ENCODE peak calls at places on chromosomes 12 and 14, in seven cellular contexts. F is left ventricle myocardium inferior; E is HCT116; I is hepatocyte; G is CD8-positive, alpha-beta T cell; M is HepG2; L is IMR-90. H is an unnamed sample.

GRCh38 chr14:87052646-87053225 is 940.2 kb downstream of the GALC start:
- DNase-seq in F (no peak), E (no peak), I (no peak), G (no peak), M (no peak), L (no peak), H (no peak)

GRCh38 chr14:102055181-102055901 is 31.5 kb downstream of the HSP90AA1 start:
- DNase-seq in F (no peak), E (no peak), I (peak), G (no peak), M (peak), L (peak), H (no peak)

GRCh38 chr12:26238341-26239126 is 43.2 kb downstream of the SSPN start:
- DNase-seq in F (peak), E (no peak), I (no peak), G (no peak), M (no peak), L (no peak), H (no peak)

GRCh38 chr14:104403421-104404220 is 175.9 kb upstream of the C14orf180 start:
- DNase-seq in F (no peak), E (no peak), I (no peak), G (no peak), M (no peak), L (no peak), H (no peak)

GRCh38 chr12:120590741-120591407 is 9.7 kb upstream of the POP5 start:
- DNase-seq in F (no peak), E (peak), I (peak), G (no peak), M (peak), L (no peak), H (no peak)

GRCh38 chr14:103104654-103105511 is 10.4 kb downstream of the EXOC3L4 start:
- DNase-seq in F (peak), E (no peak), I (peak), G (peak), M (no peak), L (peak), H (peak)

GRCh38 chr12:64253356-64253755 is 31.3 kb upstream of the KICS2 start:
- DNase-seq in F (no peak), E (no peak), I (no peak), G (no peak), M (no peak), L (no peak), H (peak)

GRCh38 chr14:37172024-37172869 is at the start of gene SLC25A21:
- DNase-seq in F (peak), E (peak), I (peak), G (no peak), M (peak), L (peak), H (no peak)

GRCh38 chr12:74732801-74733200 is 195.2 kb downstream of the ATXN7L3B start:
- DNase-seq in F (no peak), E (no peak), I (no peak), G (no peak), M (no peak), L (no peak), H (no peak)

GRCh38 chr12:67590122-67590795 is 58.3 kb upstream of the DYRK2 start:
- DNase-seq in F (no peak), E (no peak), I (no peak), G (peak), M (no peak), L (no peak), H (no peak)

GRCh38 chr12:26058308-26058707 is 66.5 kb downstream of the BHLHE41 start:
- DNase-seq in F (no peak), E (peak), I (no peak), G (no peak), M (no peak), L (no peak), H (no peak)

GRCh38 chr12:30969006-30969405 is 42.5 kb downstream of the TSPAN11 start:
- DNase-seq in F (no peak), E (no peak), I (no peak), G (no peak), M (no peak), L (no peak), H (no peak)

GRCh38 chr12:25723921-25724491 is 170.9 kb upstream of the LMNTD1 start:
- DNase-seq in F (no peak), E (no peak), I (no peak), G (no peak), M (no peak), L (no peak), H (no peak)

GRCh38 chr12:112131686-112132085 is 6.3 kb downstream of the TRAFD1 start:
- DNase-seq in F (no peak), E (no peak), I (no peak), G (no peak), M (no peak), L (no peak), H (no peak)

GRCh38 chr12:99059824-99060526 is 414.9 kb downstream of the APAF1 start:
- DNase-seq in F (no peak), E (no peak), I (peak), G (no peak), M (no peak), L (no peak), H (no peak)

GRCh38 chr14:52051251-52051650 is 17.6 kb downstream of the NID2 start:
- DNase-seq in F (no peak), E (no peak), I (no peak), G (no peak), M (no peak), L (no peak), H (no peak)

GRCh38 chr12:120709976-120710804 is at the start of gene UNC119B:
- DNase-seq in F (peak), E (no peak), I (peak), G (peak), M (no peak), L (peak), H (peak)

GRCh38 chr12:5510251-5510805 is 78.4 kb downstream of the NTF3 start:
- DNase-seq in F (no peak), E (no peak), I (no peak), G (no peak), M (no peak), L (no peak), H (no peak)

GRCh38 chr12:131131077-131131807 is 177.5 kb downstream of the ADGRD1 start:
- DNase-seq in F (no peak), E (no peak), I (no peak), G (no peak), M (no peak), L (no peak), H (no peak)

GRCh38 chr12:16586350-16587109 is 19.4 kb downstream of the LMO3 start:
- DNase-seq in F (no peak), E (no peak), I (peak), G (no peak), M (no peak), L (peak), H (no peak)

GRCh38 chr12:114741940-114742339 is 58.0 kb upstream of the TBX3 start:
- DNase-seq in F (no peak), E (no peak), I (no peak), G (no peak), M (no peak), L (no peak), H (no peak)

GRCh38 chr14:51576899-51577298 is 74.8 kb upstream of the FRMD6 start:
- DNase-seq in F (no peak), E (no peak), I (no peak), G (no peak), M (no peak), L (peak), H (no peak)

GRCh38 chr12:53051058-53051880 is 1.4 kb downstream of the TNS2 start:
- DNase-seq in F (peak), E (no peak), I (peak), G (no peak), M (peak), L (peak), H (no peak)

GRCh38 chr12:94184995-94185711 is 36.8 kb downstream of the PLXNC1 start:
- DNase-seq in F (no peak), E (no peak), I (no peak), G (no peak), M (no peak), L (no peak), H (no peak)

GRCh38 chr14:23056956-23057756 is at the start of gene CDH24:
- DNase-seq in F (peak), E (no peak), I (peak), G (peak), M (no peak), L (peak), H (peak)

GRCh38 chr12:83261998-83262397 is 575.3 kb downstream of the TMTC2 start:
- DNase-seq in F (no peak), E (peak), I (no peak), G (no peak), M (no peak), L (no peak), H (no peak)

GRCh38 chr14:92040431-92041040 is 677 bp upstream of the TRIP11 start:
- DNase-seq in F (no peak), E (peak), I (peak), G (no peak), M (peak), L (peak), H (peak)

GRCh38 chr12:178715-179109 is 35.2 kb downstream of the SLC6A12 start:
- DNase-seq in F (no peak), E (no peak), I (no peak), G (no peak), M (no peak), L (no peak), H (no peak)

GRCh38 chr14:58367296-58367695 is 28.4 kb upstream of the TOMM20L start:
- DNase-seq in F (no peak), E (no peak), I (peak), G (no peak), M (no peak), L (no peak), H (no peak)

GRCh38 chr12:50924439-50925341 is 27.7 kb upstream of the HIGD1C start:
- DNase-seq in F (peak), E (peak), I (peak), G (peak), M (peak), L (peak), H (peak)

GRCh38 chr12:95253386-95253785 is 35.8 kb downstream of the VEZT start:
- DNase-seq in F (no peak), E (no peak), I (no peak), G (no peak), M (no peak), L (no peak), H (no peak)

GRCh38 chr14:72643317-72643801 is 250.5 kb downstream of the DPF3 start:
- DNase-seq in F (peak), E (no peak), I (peak), G (no peak), M (no peak), L (peak), H (no peak)

GRCh38 chr12:94287245-94287628 is 138.9 kb downstream of the PLXNC1 start:
- DNase-seq in F (no peak), E (no peak), I (no peak), G (no peak), M (no peak), L (no peak), H (no peak)

GRCh38 chr12:51839310-51839943 is 9.1 kb downstream of the FIGNL2 start:
- DNase-seq in F (no peak), E (no peak), I (no peak), G (no peak), M (no peak), L (no peak), H (no peak)

GRCh38 chr12:2617365-2617764 is 177.4 kb upstream of the FKBP4 start:
- DNase-seq in F (no peak), E (no peak), I (no peak), G (no peak), M (no peak), L (no peak), H (no peak)

GRCh38 chr12:2615665-2616387 is 178.9 kb upstream of the FKBP4 start:
- DNase-seq in F (peak), E (no peak), I (peak), G (no peak), M (no peak), L (peak), H (no peak)

GRCh38 chr12:2619136-2619535 is 175.6 kb upstream of the FKBP4 start:
- DNase-seq in F (no peak), E (no peak), I (no peak), G (no peak), M (no peak), L (peak), H (no peak)

GRCh38 chr12:2616763-2617162 is 178.0 kb upstream of the FKBP4 start:
- DNase-seq in F (no peak), E (no peak), I (no peak), G (no peak), M (no peak), L (no peak), H (no peak)

GRCh38 chr12:2618291-2618995 is 176.3 kb upstream of the FKBP4 start:
- DNase-seq in F (no peak), E (no peak), I (no peak), G (no peak), M (no peak), L (no peak), H (no peak)
- H3K27ac ChIP-seq in F (no peak), E (no peak), I (no peak), G (no peak), M (no peak), L (no peak), H (no peak)

GRCh38 chr12:93181396-93181965 is 196.2 kb upstream of the NUDT4 start:
- DNase-seq in F (no peak), E (no peak), I (no peak), G (no peak), M (no peak), L (no peak), H (no peak)

GRCh38 chr12:93178154-93178878 is 199.4 kb upstream of the NUDT4 start:
- DNase-seq in F (no peak), E (no peak), I (no peak), G (no peak), M (no peak), L (no peak), H (no peak)

GRCh38 chr12:93180566-93180965 is 197.2 kb upstream of the NUDT4 start:
- DNase-seq in F (no peak), E (no peak), I (no peak), G (no peak), M (no peak), L (no peak), H (no peak)

GRCh38 chr12:93177208-93178153 is 200.2 kb upstream of the NUDT4 start:
- DNase-seq in F (no peak), E (no peak), I (peak), G (no peak), M (peak), L (no peak), H (no peak)

GRCh38 chr12:93179792-93180191 is 197.9 kb upstream of the NUDT4 start:
- DNase-seq in F (peak), E (no peak), I (no peak), G (no peak), M (no peak), L (no peak), H (no peak)
- H3K27ac ChIP-seq in F (peak), E (no peak), I (no peak), G (no peak), M (no peak), L (no peak), H (no peak)

DNA sequence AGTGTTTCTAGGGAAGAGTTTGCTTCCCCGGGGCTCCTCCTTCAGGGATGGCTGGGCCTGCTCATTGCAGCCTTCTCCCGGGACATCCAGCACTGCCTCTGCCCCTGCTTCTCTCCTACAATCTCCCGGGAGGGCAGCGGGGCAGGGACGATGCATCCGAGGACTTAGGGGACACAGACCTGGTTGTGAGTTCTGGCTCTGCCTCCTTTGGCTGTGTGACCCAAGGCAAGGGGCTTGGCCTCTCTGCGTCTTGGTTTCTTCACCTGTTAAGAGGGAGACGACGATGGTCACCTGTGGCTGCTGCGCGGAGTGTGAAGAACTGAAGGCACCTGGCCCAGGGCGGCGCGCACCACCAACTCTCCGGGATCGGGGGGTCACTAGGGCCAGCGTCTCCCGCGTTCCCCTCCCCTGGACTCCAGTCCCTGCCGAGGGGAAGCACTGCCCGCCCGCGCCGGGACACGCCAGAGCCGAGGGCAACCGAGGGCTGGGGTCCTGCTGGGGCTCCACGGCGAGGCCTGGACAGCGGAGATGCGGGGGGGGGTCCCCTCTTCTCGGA is 391 bp downstream of the HVCN1 start:
- DNase-seq in F (no peak), E (no peak), I (no peak), G (no peak), M (no peak), L (no peak), H (no peak)
- H3K27ac ChIP-seq in F (peak), E (no peak), I (no peak), G (no peak), M (no peak), L (no peak), H (no peak)

GRCh38 chr12:46343122-46343852 is 29.3 kb downstream of the SLC38A2 start:
- DNase-seq in F (no peak), E (no peak), I (no peak), G (no peak), M (no peak), L (no peak), H (no peak)

GRCh38 chr12:46339051-46339450 is 33.5 kb downstream of the SLC38A2 start:
- DNase-seq in F (no peak), E (no peak), I (no peak), G (no peak), M (no peak), L (no peak), H (no peak)

DNA sequence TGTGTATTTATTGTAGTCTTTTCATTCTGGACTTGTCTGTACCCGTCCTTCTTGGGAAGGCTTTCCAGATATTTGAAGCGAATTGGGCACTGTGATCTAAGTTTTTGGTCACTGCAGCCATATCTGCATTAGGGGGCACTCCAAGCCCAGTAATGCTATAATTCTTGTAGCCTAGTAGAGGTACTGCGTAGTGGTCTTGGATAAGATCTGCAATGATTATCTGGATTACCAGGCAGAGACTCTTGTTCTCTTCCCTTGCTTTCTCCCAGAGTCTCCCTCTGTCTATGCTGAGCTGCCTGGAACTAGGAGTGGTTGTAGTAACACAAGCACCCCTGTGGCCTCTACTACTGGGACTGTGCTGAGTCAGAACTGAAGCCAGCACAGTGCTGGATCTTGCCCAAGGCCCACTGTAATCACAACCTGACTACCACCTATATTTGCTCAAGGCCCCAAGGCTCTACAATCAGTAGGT is 30.0 kb downstream of the SLC38A2 start:
- DNase-seq in F (no peak), E (peak), I (peak), G (peak), M (peak), L (peak), H (no peak)
- H3K27ac ChIP-seq in F (no peak), E (no peak), I (no peak), G (no peak), M (no peak), L (no peak), H (no peak)

GRCh38 chr12:12927211-12928079 is 24.5 kb downstream of the GPRC5D start:
- DNase-seq in F (peak), E (peak), I (no peak), G (no peak), M (peak), L (peak), H (no peak)
- H3K27ac ChIP-seq in F (peak), E (peak), I (no peak), G (no peak), M (peak), L (peak), H (no peak)

H was measured in MM.1S.